ENCODE peak calls at places on chromosomes 1 and 21, in eight cellular contexts. M is progenitor cell of endocrine pancreas; S is anterior cingulate cortex; D is cerebellar cortex; K is hippocampal formation; I is psoas muscle; W is AG09309; C is CD8-positive, alpha-beta T cell. P is an unnamed sample.

GRCh38 chr1:59458884-59459283 is 162.0 kb downstream of the FGGY start:
- DNase-seq in C (no peak), S (no peak), D (no peak), M (no peak), K (no peak), W (no peak), I (no peak), P (no peak)

GRCh38 chr1:186806477-186806876 is 22.3 kb upstream of the PLA2G4A start:
- DNase-seq in C (no peak), I (no peak), M (no peak), W (no peak), S (no peak), D (no peak), K (no peak), P (no peak)

GRCh38 chr1:87805661-87806376 is 477.1 kb downstream of the LMO4 start:
- DNase-seq in S (no peak), C (no peak), D (no peak), W (peak), K (no peak), I (no peak), M (no peak), P (peak)

GRCh38 chr1:168234846-168235547 is 9.2 kb downstream of the SFT2D2 start:
- DNase-seq in M (no peak), W (no peak), S (no peak), D (peak), K (no peak), C (peak), I (no peak), P (no peak)

GRCh38 chr1:116504308-116505156 is 66.3 kb downstream of the CD58 start:
- DNase-seq in W (no peak), S (no peak), I (peak), M (no peak), D (no peak), C (peak), K (no peak), P (no peak)

GRCh38 chr1:197272791-197273190 is 4.7 kb downstream of the CRB1 start:
- DNase-seq in W (no peak), K (no peak), S (no peak), M (no peak), I (no peak), D (no peak), C (no peak), P (no peak)

GRCh38 chr1:225881081-225882007 is 836 bp downstream of the TMEM63A start:
- DNase-seq in I (peak), K (no peak), D (no peak), C (peak), M (no peak), S (peak), W (no peak), P (no peak)

GRCh38 chr1:211606327-211606913 is 27.5 kb upstream of the SLC30A1 start:
- DNase-seq in S (no peak), D (no peak), K (no peak), C (no peak), W (no peak), I (no peak), M (no peak), P (no peak)

GRCh38 chr21:26116456-26117011 is 54.0 kb downstream of the APP start:
- DNase-seq in K (no peak), M (no peak), S (no peak), D (peak), C (no peak), I (no peak), W (peak), P (no peak)

GRCh38 chr21:45158491-45159423 is 84.4 kb downstream of the ADARB1 start:
- DNase-seq in M (no peak), D (no peak), K (no peak), C (no peak), I (no peak), S (no peak), W (no peak), P (no peak)

GRCh38 chr1:151340870-151341754 is 5.9 kb downstream of the RFX5 start:
- DNase-seq in W (peak), S (peak), I (no peak), M (peak), D (peak), C (peak), K (peak), P (peak)

GRCh38 chr1:226949401-226949800 is 9.3 kb downstream of the COQ8A start:
- DNase-seq in M (no peak), D (no peak), C (no peak), K (no peak), S (no peak), I (no peak), W (no peak), P (no peak)

GRCh38 chr1:239386453-239387303 is at the start of gene CHRM3:
- DNase-seq in S (peak), M (peak), D (no peak), K (no peak), C (no peak), I (peak), W (peak), P (no peak)

GRCh38 chr1:232276651-232277050 is 353.3 kb downstream of the SIPA1L2 start:
- DNase-seq in K (no peak), C (no peak), M (no peak), I (no peak), S (no peak), D (no peak), W (no peak), P (no peak)

GRCh38 chr1:36883315-36883949 is 150.9 kb downstream of the GRIK3 start:
- DNase-seq in M (no peak), W (no peak), K (no peak), C (no peak), I (no peak), S (no peak), D (no peak), P (no peak)

GRCh38 chr1:12770620-12771019 is 2.9 kb upstream of the PRAMEF12 start:
- DNase-seq in C (no peak), S (no peak), K (no peak), I (no peak), D (no peak), M (no peak), W (no peak), P (no peak)

GRCh38 chr1:236421022-236421421 is 26.9 kb downstream of the EDARADD start:
- DNase-seq in K (no peak), I (no peak), D (no peak), S (no peak), M (no peak), C (no peak), W (no peak), P (no peak)

GRCh38 chr1:88001460-88001859 is 672.8 kb downstream of the LMO4 start:
- DNase-seq in D (no peak), S (no peak), I (no peak), W (no peak), K (no peak), C (no peak), M (no peak), P (peak)

GRCh38 chr1:152109231-152109997 is 5.8 kb downstream of the TCHH start:
- DNase-seq in M (no peak), S (no peak), I (no peak), D (no peak), K (no peak), C (no peak), W (no peak), P (no peak)

GRCh38 chr1:41226816-41227215 is 15.3 kb downstream of the SCMH1 start:
- DNase-seq in K (no peak), I (no peak), W (no peak), M (no peak), D (no peak), C (no peak), S (no peak), P (no peak)

GRCh38 chr1:50427818-50428779 is 4.9 kb upstream of the DMRTA2 start:
- DNase-seq in K (no peak), D (no peak), I (no peak), S (no peak), C (no peak), W (no peak), M (no peak), P (no peak)

GRCh38 chr1:155015527-155016230 is 13.1 kb downstream of the ZBTB7B start:
- DNase-seq in D (no peak), C (no peak), K (no peak), S (no peak), I (no peak), M (no peak), W (no peak), P (no peak)

GRCh38 chr21:45517249-45518065 is 24.8 kb downstream of the SLC19A1 start:
- DNase-seq in S (no peak), K (no peak), W (no peak), I (peak), D (no peak), C (no peak), M (no peak), P (no peak)

GRCh38 chr1:37092937-37093336 is 58.6 kb upstream of the GRIK3 start:
- DNase-seq in S (no peak), C (no peak), D (no peak), I (no peak), K (no peak), M (no peak), W (no peak), P (no peak)

GRCh38 chr1:240190881-240191385 is 99.2 kb downstream of the FMN2 start:
- DNase-seq in C (no peak), D (peak), W (peak), M (no peak), I (no peak), S (no peak), K (peak), P (peak)

GRCh38 chr1:32900371-32900955 is 726 bp downstream of the TMEM54 start:
- DNase-seq in S (no peak), M (no peak), K (no peak), I (no peak), W (no peak), C (no peak), D (no peak), P (no peak)

GRCh38 chr1:62271932-62272728 is 47.1 kb downstream of the KANK4 start:
- DNase-seq in W (no peak), S (no peak), K (no peak), M (no peak), C (peak), I (no peak), D (no peak), P (no peak)

GRCh38 chr1:195965475-195965874 is 642.8 kb downstream of the KCNT2 start:
- DNase-seq in M (no peak), C (no peak), K (no peak), W (no peak), D (no peak), I (no peak), S (no peak), P (no peak)

GRCh38 chr1:218705911-218706893 is 361.1 kb downstream of the TGFB2 start:
- DNase-seq in D (no peak), I (no peak), C (no peak), W (peak), M (no peak), S (no peak), K (no peak), P (peak)

GRCh38 chr1:167401260-167401873 is 117.0 kb downstream of the CD247 start:
- DNase-seq in K (no peak), W (no peak), I (no peak), S (peak), D (peak), C (peak), M (peak), P (peak)

GRCh38 chr1:154886281-154887036 is 16.4 kb upstream of the KCNN3 start:
- DNase-seq in S (no peak), D (no peak), M (no peak), K (no peak), C (no peak), W (no peak), I (no peak), P (no peak)

GRCh38 chr1:234589064-234589765 is 20.8 kb downstream of the IRF2BP2 start:
- DNase-seq in C (no peak), K (no peak), M (no peak), W (no peak), D (no peak), S (no peak), I (peak), P (no peak)

GRCh38 chr1:155075535-155075934 is 3.1 kb upstream of the EFNA3 start:
- DNase-seq in I (peak), K (no peak), W (no peak), C (no peak), M (no peak), S (no peak), D (no peak), P (no peak)

GRCh38 chr21:35904995-35905972 is 155.0 kb downstream of the SETD4 start:
- DNase-seq in I (peak), W (no peak), S (no peak), C (no peak), D (no peak), M (no peak), K (no peak), P (no peak)

P was measured in AG04450.